ENCODE peak calls at places on chromosomes 1 and 21, in nine cellular contexts. D is right cardiac atrium; X is IMR-90; G is CD4-positive, alpha-beta T cell; Q is fibroblast of lung; H is dorsolateral prefrontal cortex; K is endothelial cell of umbilical vein; L is RWPE1; R is heart left ventricle. T is an unnamed sample.

GRCh38 chr1:151790071-151790939 is at the start of gene TDRKH:
- DNase-seq in D (peak; percentile 99), X (peak; percentile 99), G (peak; percentile 96), Q (peak; percentile 99), H (peak; percentile 98), K (peak; percentile 100), L (peak; percentile 100), R (peak; percentile 99), T (peak; percentile 100)

GRCh38 chr1:59333626-59334277 is 36.9 kb downstream of the FGGY start:
- DNase-seq in D (no peak), X (no peak), G (no peak), Q (no peak), H (no peak), K (no peak), L (no peak), R (no peak), T (no peak)

GRCh38 chr21:15826147-15826780 is 96.5 kb downstream of the USP25 start:
- DNase-seq in D (no peak), X (peak; percentile 54), G (no peak), Q (peak; percentile 61), H (no peak), K (peak; percentile 74), L (peak; percentile 51), R (no peak), T (peak; percentile 35)

GRCh38 chr1:51559501-51559900 is 40.4 kb upstream of the EPS15 start:
- DNase-seq in D (no peak), X (no peak), G (no peak), Q (no peak), H (no peak), K (no peak), L (no peak), R (no peak), T (no peak)

GRCh38 chr1:107358611-107359342 is 217.9 kb downstream of the NTNG1 start:
- DNase-seq in D (no peak), X (no peak), G (no peak), Q (peak; percentile 3), H (no peak), K (no peak), L (no peak), R (no peak), T (no peak)

GRCh38 chr1:173280899-173281660 is 73.9 kb upstream of the TNFSF4 start:
- DNase-seq in D (no peak), X (peak; percentile 47), G (no peak), Q (peak; percentile 35), H (no peak), K (no peak), L (no peak), R (no peak), T (no peak)

GRCh38 chr1:17743925-17744324 is 11.2 kb upstream of the ACTL8 start:
- DNase-seq in D (no peak), X (no peak), G (no peak), Q (no peak), H (no peak), K (no peak), L (no peak), R (no peak), T (no peak)

GRCh38 chr1:22447581-22448215 is 4.0 kb upstream of the ZBTB40 start:
- DNase-seq in D (no peak), X (peak; percentile 78), G (no peak), Q (peak; percentile 51), H (peak; percentile 39), K (no peak), L (peak; percentile 37), R (no peak), T (peak; percentile 70)

GRCh38 chr1:9835758-9836631 is 12.2 kb upstream of the CLSTN1 start:
- DNase-seq in D (peak; percentile 73), X (peak; percentile 13), G (no peak), Q (peak; percentile 51), H (peak; percentile 62), K (peak; percentile 15), L (peak; percentile 90), R (no peak), T (no peak)

GRCh38 chr1:225660544-225660946 is 7.6 kb upstream of the ENAH start:
- DNase-seq in D (no peak), X (no peak), G (no peak), Q (no peak), H (no peak), K (no peak), L (no peak), R (no peak), T (no peak)

GRCh38 chr1:23553896-23554480 is 5.3 kb downstream of the ID3 start:
- DNase-seq in D (peak; percentile 69), X (no peak), G (peak; percentile 37), Q (no peak), H (no peak), K (peak; percentile 45), L (no peak), R (no peak), T (no peak)

GRCh38 chr1:60813051-60813450 is 269.3 kb upstream of the NFIA start:
- DNase-seq in D (peak; percentile 31), X (no peak), G (no peak), Q (no peak), H (no peak), K (no peak), L (no peak), R (no peak), T (peak; percentile 59)

GRCh38 chr1:238466459-238466858 is 575.7 kb upstream of the ZP4 start:
- DNase-seq in D (no peak), X (peak; percentile 71), G (no peak), Q (peak; percentile 43), H (no peak), K (no peak), L (no peak), R (no peak), T (peak; percentile 62)

GRCh38 chr21:45129231-45129923 is 55.0 kb downstream of the ADARB1 start:
- DNase-seq in D (peak; percentile 80), X (peak; percentile 41), G (no peak), Q (no peak), H (no peak), K (peak; percentile 49), L (peak; percentile 74), R (peak; percentile 58), T (peak; percentile 62)

GRCh38 chr1:7993593-7994479 is 32.3 kb downstream of the ERRFI1 start:
- DNase-seq in D (no peak), X (peak; percentile 95), G (no peak), Q (peak; percentile 79), H (no peak), K (no peak), L (no peak), R (no peak), T (peak; percentile 95)

GRCh38 chr1:17630048-17630830 is 90.7 kb downstream of the ARHGEF10L start:
- DNase-seq in D (peak; percentile 90), X (no peak), G (no peak), Q (peak; percentile 68), H (no peak), K (no peak), L (no peak), R (peak; percentile 64), T (no peak)

GRCh38 chr1:224430511-224431113 is 4.0 kb downstream of the WDR26 start:
- DNase-seq in D (no peak), X (peak; percentile 76), G (no peak), Q (peak; percentile 80), H (no peak), K (peak; percentile 88), L (peak; percentile 49), R (no peak), T (peak; percentile 63)

GRCh38 chr1:33849206-33849605 is 14.7 kb upstream of the HMGB4 start:
- DNase-seq in D (no peak), X (no peak), G (no peak), Q (no peak), H (no peak), K (no peak), L (no peak), R (no peak), T (no peak)
- H3K27ac ChIP-seq in D (no peak overlapping the region), X (no peak overlapping the region), G (no peak overlapping the region), Q (no peak overlapping the region), H (no peak overlapping the region), K (no peak overlapping the region), L (no peak overlapping the region), R (no peak overlapping the region), T (no peak overlapping the region)

GRCh38 chr1:226695335-226695900 is 43.7 kb downstream of the ITPKB start:
- DNase-seq in D (no peak), X (no peak), G (no peak), Q (no peak), H (no peak), K (no peak), L (no peak), R (no peak), T (no peak)
- H3K27ac ChIP-seq in D (no peak overlapping the region), X (no peak overlapping the region), G (peak overlapping the region; percentile 36), Q (no peak overlapping the region), H (peak overlapping the region; percentile 64), K (no peak overlapping the region), L (no peak overlapping the region), R (no peak overlapping the region), T (no peak overlapping the region)

GRCh38 chr1:236155399-236155767 is 13.0 kb downstream of the GPR137B start:
- DNase-seq in D (no peak), X (no peak), G (no peak), Q (no peak), H (no peak), K (no peak), L (no peak), R (no peak), T (no peak)

GRCh38 chr1:236154671-236155398 is 12.5 kb downstream of the GPR137B start:
- DNase-seq in D (no peak), X (no peak), G (no peak), Q (no peak), H (no peak), K (no peak), L (no peak), R (no peak), T (no peak)

GRCh38 chr1:236156512-236157208 is 14.3 kb downstream of the GPR137B start:
- DNase-seq in D (no peak), X (no peak), G (no peak), Q (no peak), H (no peak), K (no peak), L (no peak), R (no peak), T (no peak)

GRCh38 chr1:236154126-236154525 is 11.8 kb downstream of the GPR137B start:
- DNase-seq in D (no peak), X (no peak), G (no peak), Q (no peak), H (no peak), K (no peak), L (no peak), R (no peak), T (no peak)

GRCh38 chr1:236155841-236156503 is 13.6 kb downstream of the GPR137B start:
- DNase-seq in D (no peak), X (no peak), G (no peak), Q (no peak), H (no peak), K (no peak), L (no peak), R (no peak), T (no peak)
- H3K27ac ChIP-seq in D (no peak overlapping the region), X (no peak overlapping the region), G (no peak overlapping the region), Q (no peak overlapping the region), H (no peak overlapping the region), K (no peak overlapping the region), L (no peak overlapping the region), R (no peak overlapping the region), T (no peak overlapping the region)

DNA sequence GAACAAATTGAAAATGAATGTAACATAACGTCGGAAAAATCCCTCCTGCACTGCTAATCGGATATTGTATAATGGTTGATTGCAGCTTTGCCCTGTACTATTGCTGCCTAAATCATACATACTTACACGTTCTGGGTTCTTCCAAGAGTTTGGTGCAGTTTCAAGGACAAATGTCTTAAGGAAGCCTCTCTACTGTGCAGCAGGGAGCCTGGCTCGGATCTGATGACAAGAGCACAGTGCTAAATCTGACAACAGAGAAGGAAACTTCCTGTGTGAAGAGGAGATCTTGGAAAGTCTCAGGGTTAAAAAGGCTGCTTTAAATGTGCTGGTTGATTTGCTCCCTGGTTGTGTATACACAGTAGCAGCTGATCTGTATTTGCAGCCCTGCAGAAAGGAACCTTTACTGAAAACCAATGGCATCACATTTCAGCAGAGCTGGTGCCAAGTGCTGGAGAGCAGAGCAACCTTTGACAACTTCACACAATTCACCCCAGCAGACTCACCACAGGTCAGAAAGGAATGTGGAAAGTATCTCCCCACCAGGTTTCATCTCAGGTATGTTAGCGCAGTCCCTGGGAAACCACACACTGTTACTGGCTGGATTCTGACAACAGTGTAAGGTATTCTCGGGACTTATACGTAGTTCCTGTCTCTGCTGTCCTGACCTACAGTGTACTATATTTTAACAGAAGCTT is 354.9 kb upstream of the ESRRG start:
- DNase-seq in D (no peak), X (peak; percentile 20), G (no peak), Q (peak; percentile 21), H (no peak), K (no peak), L (no peak), R (no peak), T (peak; percentile 26)
- H3K27ac ChIP-seq in D (peak overlapping the region; percentile 7), X (no peak overlapping the region), G (no peak overlapping the region), Q (no peak overlapping the region), H (no peak overlapping the region), K (no peak overlapping the region), L (no peak overlapping the region), R (peak overlapping the region; percentile 59), T (no peak overlapping the region)